ENCODE peak calls at places on chromosomes 3 and 15, in ten cellular contexts. One of them, this sample, is unnamed.

GRCh38 chr15:70023769-70024491 is 73.8 kb downstream of the TLE3 start:
- DNase-seq in OCI-LY7: no peak
- DNase-seq in neuronal stem cell: no peak
- DNase-seq in HAP-1: peak; percentile 38
- DNase-seq in effector memory CD4-positive, alpha-beta T cell: no peak
- DNase-seq in right atrium auricular region: peak; percentile 71
- DNase-seq in left lung: no peak
- DNase-seq in endodermal cell: peak; percentile 33
- DNase-seq in sigmoid colon: peak; percentile 91
- DNase-seq in uterus: peak; percentile 54
- DNase-seq in this sample: no peak

GRCh38 chr3:181009225-181009624 is 19.7 kb upstream of the DNAJC19 start:
- DNase-seq in neuronal stem cell: no peak
- DNase-seq in OCI-LY7: no peak
- DNase-seq in left lung: no peak
- DNase-seq in right atrium auricular region: no peak
- DNase-seq in sigmoid colon: no peak
- DNase-seq in HAP-1: no peak
- DNase-seq in uterus: no peak
- DNase-seq in endodermal cell: no peak
- DNase-seq in effector memory CD4-positive, alpha-beta T cell: no peak
- DNase-seq in this sample: no peak

GRCh38 chr3:170752571-170753155 is 117.3 kb downstream of the RPL22L1 start:
- DNase-seq in HAP-1: no peak
- DNase-seq in uterus: no peak
- DNase-seq in right atrium auricular region: no peak
- DNase-seq in endodermal cell: no peak
- DNase-seq in sigmoid colon: no peak
- DNase-seq in OCI-LY7: no peak
- DNase-seq in left lung: no peak
- DNase-seq in effector memory CD4-positive, alpha-beta T cell: no peak
- DNase-seq in neuronal stem cell: no peak
- DNase-seq in this sample: no peak

GRCh38 chr3:150237490-150237889 is 170.6 kb upstream of the TSC22D2 start:
- DNase-seq in endodermal cell: no peak
- DNase-seq in effector memory CD4-positive, alpha-beta T cell: no peak
- DNase-seq in HAP-1: no peak
- DNase-seq in neuronal stem cell: no peak
- DNase-seq in right atrium auricular region: no peak
- DNase-seq in left lung: no peak
- DNase-seq in uterus: peak; percentile 61
- DNase-seq in OCI-LY7: no peak
- DNase-seq in sigmoid colon: peak; percentile 72
- DNase-seq in this sample: no peak

GRCh38 chr3:94822298-94822697 is 759.4 kb downstream of the NSUN3 start:
- DNase-seq in HAP-1: no peak
- DNase-seq in endodermal cell: no peak
- DNase-seq in uterus: no peak
- DNase-seq in effector memory CD4-positive, alpha-beta T cell: no peak
- DNase-seq in OCI-LY7: no peak
- DNase-seq in left lung: no peak
- DNase-seq in sigmoid colon: no peak
- DNase-seq in neuronal stem cell: no peak
- DNase-seq in right atrium auricular region: no peak
- DNase-seq in this sample: no peak

GRCh38 chr15:29596266-29596665 is 226.0 kb downstream of the TJP1 start:
- DNase-seq in uterus: no peak
- DNase-seq in endodermal cell: no peak
- DNase-seq in sigmoid colon: no peak
- DNase-seq in effector memory CD4-positive, alpha-beta T cell: no peak
- DNase-seq in HAP-1: no peak
- DNase-seq in OCI-LY7: peak; percentile 2
- DNase-seq in left lung: no peak
- DNase-seq in right atrium auricular region: no peak
- DNase-seq in neuronal stem cell: no peak
- DNase-seq in this sample: no peak

GRCh38 chr3:125045965-125046364 is 9.8 kb downstream of the HEG1 start:
- DNase-seq in uterus: no peak
- DNase-seq in sigmoid colon: no peak
- DNase-seq in left lung: no peak
- DNase-seq in right atrium auricular region: no peak
- DNase-seq in endodermal cell: no peak
- DNase-seq in HAP-1: no peak
- DNase-seq in neuronal stem cell: no peak
- DNase-seq in effector memory CD4-positive, alpha-beta T cell: no peak
- DNase-seq in OCI-LY7: no peak
- DNase-seq in this sample: no peak

GRCh38 chr15:78110096-78110495 is 17.7 kb downstream of the SH2D7 start:
- DNase-seq in uterus: no peak
- DNase-seq in endodermal cell: no peak
- DNase-seq in HAP-1: no peak
- DNase-seq in OCI-LY7: no peak
- DNase-seq in effector memory CD4-positive, alpha-beta T cell: no peak
- DNase-seq in right atrium auricular region: no peak
- DNase-seq in neuronal stem cell: no peak
- DNase-seq in sigmoid colon: peak; percentile 52
- DNase-seq in left lung: no peak
- DNase-seq in this sample: no peak

GRCh38 chr3:133804896-133805295 is 719 bp upstream of the SRPRB start:
- DNase-seq in sigmoid colon: no peak
- DNase-seq in OCI-LY7: no peak
- DNase-seq in HAP-1: no peak
- DNase-seq in effector memory CD4-positive, alpha-beta T cell: no peak
- DNase-seq in right atrium auricular region: no peak
- DNase-seq in endodermal cell: no peak
- DNase-seq in uterus: no peak
- DNase-seq in neuronal stem cell: no peak
- DNase-seq in left lung: no peak
- DNase-seq in this sample: no peak

GRCh38 chr3:133797396-133798105 is 8.1 kb upstream of the SRPRB start:
- DNase-seq in neuronal stem cell: no peak
- DNase-seq in uterus: no peak
- DNase-seq in right atrium auricular region: no peak
- DNase-seq in endodermal cell: no peak
- DNase-seq in effector memory CD4-positive, alpha-beta T cell: no peak
- DNase-seq in HAP-1: no peak
- DNase-seq in sigmoid colon: no peak
- DNase-seq in left lung: no peak
- DNase-seq in OCI-LY7: no peak
- DNase-seq in this sample: no peak

GRCh38 chr3:133803474-133803873 is 2.1 kb upstream of the SRPRB start:
- DNase-seq in endodermal cell: no peak
- DNase-seq in left lung: no peak
- DNase-seq in HAP-1: no peak
- DNase-seq in uterus: no peak
- DNase-seq in neuronal stem cell: no peak
- DNase-seq in OCI-LY7: no peak
- DNase-seq in right atrium auricular region: no peak
- DNase-seq in sigmoid colon: no peak
- DNase-seq in effector memory CD4-positive, alpha-beta T cell: no peak
- DNase-seq in this sample: no peak

GRCh38 chr3:133805384-133805701 is 272 bp upstream of the SRPRB start:
- DNase-seq in sigmoid colon: no peak
- DNase-seq in neuronal stem cell: no peak
- DNase-seq in endodermal cell: no peak
- DNase-seq in right atrium auricular region: no peak
- DNase-seq in uterus: no peak
- DNase-seq in left lung: no peak
- DNase-seq in effector memory CD4-positive, alpha-beta T cell: no peak
- DNase-seq in OCI-LY7: no peak
- DNase-seq in HAP-1: no peak
- DNase-seq in this sample: no peak

GRCh38 chr3:133799794-133800585 is 5.6 kb upstream of the SRPRB start:
- DNase-seq in OCI-LY7: peak; percentile 17
- DNase-seq in HAP-1: no peak
- DNase-seq in endodermal cell: no peak
- DNase-seq in effector memory CD4-positive, alpha-beta T cell: no peak
- DNase-seq in right atrium auricular region: no peak
- DNase-seq in sigmoid colon: no peak
- DNase-seq in left lung: no peak
- DNase-seq in uterus: no peak
- DNase-seq in neuronal stem cell: no peak
- DNase-seq in this sample: no peak
- H3K36me3 ChIP-seq in OCI-LY7: no peaks in the 10 kb centered on the region
- H3K36me3 ChIP-seq in HAP-1: no peaks in the 10 kb centered on the region
- H3K36me3 ChIP-seq in endodermal cell: no peaks in the 10 kb centered on the region
- H3K36me3 ChIP-seq in effector memory CD4-positive, alpha-beta T cell: no peaks in the 10 kb centered on the region
- H3K36me3 ChIP-seq in right atrium auricular region: no peaks in the 10 kb centered on the region
- H3K36me3 ChIP-seq in sigmoid colon: no peaks in the 10 kb centered on the region
- H3K36me3 ChIP-seq in left lung: no peaks in the 10 kb centered on the region
- H3K36me3 ChIP-seq in uterus: no peaks in the 10 kb centered on the region
- H3K36me3 ChIP-seq in neuronal stem cell: no peaks in the 10 kb centered on the region
- H3K36me3 ChIP-seq in this sample: no peaks in the 10 kb centered on the region

DNA sequence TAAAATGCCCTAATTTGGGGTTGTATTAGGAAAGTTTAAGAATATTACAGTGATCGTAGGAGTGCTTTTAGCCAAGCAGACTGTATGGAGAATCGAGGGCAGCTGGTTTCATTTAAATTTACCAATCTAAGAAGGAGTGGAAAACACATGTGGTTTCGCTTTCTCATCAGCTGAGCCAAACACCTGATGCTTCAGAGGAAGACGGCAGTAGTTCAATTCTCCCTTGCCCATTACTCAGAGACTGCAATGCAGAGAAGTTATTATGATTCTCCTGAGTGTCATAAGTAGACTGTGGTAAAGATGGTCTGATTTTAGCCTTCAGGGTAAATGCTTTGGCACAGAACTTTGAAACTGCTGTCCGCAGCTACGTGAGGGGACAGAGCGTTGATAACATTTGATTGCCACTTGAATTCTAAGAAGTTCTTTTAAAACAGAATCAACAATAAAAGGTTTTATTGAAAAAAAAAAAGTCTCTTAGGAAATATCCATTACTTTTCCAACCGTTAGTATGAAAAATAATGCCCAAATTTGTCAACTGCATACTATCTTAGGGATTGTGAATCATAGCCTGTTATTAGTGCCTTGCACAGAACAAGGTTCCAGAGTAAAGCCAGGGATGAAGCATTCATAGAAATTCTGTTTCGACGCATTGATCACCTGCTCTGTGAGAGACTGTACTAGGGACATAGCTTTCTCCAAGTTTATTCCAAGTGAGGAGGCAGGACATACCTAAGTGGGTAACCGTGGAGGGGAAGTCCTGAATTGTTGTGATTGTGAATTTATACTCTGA is 25.6 kb downstream of the LYSMD4 start:
- DNase-seq in HAP-1: no peak
- DNase-seq in neuronal stem cell: no peak
- DNase-seq in endodermal cell: no peak
- DNase-seq in uterus: no peak
- DNase-seq in right atrium auricular region: no peak
- DNase-seq in effector memory CD4-positive, alpha-beta T cell: no peak
- DNase-seq in OCI-LY7: no peak
- DNase-seq in sigmoid colon: no peak
- DNase-seq in left lung: no peak
- DNase-seq in this sample: no peak
- H3K4me1 ChIP-seq in HAP-1: peaks cover 16% of the 10 kb centered on the region
- H3K4me1 ChIP-seq in neuronal stem cell: peaks cover 5% of the 10 kb centered on the region
- H3K4me1 ChIP-seq in endodermal cell: no peaks in the 10 kb centered on the region
- H3K4me1 ChIP-seq in uterus: peaks cover 11% of the 10 kb centered on the region
- H3K4me1 ChIP-seq in right atrium auricular region: no peaks in the 10 kb centered on the region
- H3K4me1 ChIP-seq in effector memory CD4-positive, alpha-beta T cell: peaks cover 12% of the 10 kb centered on the region
- H3K4me1 ChIP-seq in OCI-LY7: peaks cover 9% of the 10 kb centered on the region
- H3K4me1 ChIP-seq in sigmoid colon: peaks cover 30% of the 10 kb centered on the region
- H3K4me1 ChIP-seq in left lung: peaks cover 33% of the 10 kb centered on the region
- H3K4me1 ChIP-seq in this sample: no peaks in the 10 kb centered on the region

GRCh38 chr3:11576453-11576852 is 67.3 kb downstream of the VGLL4 start:
- DNase-seq in HAP-1: no peak
- DNase-seq in sigmoid colon: no peak
- DNase-seq in neuronal stem cell: no peak
- DNase-seq in uterus: peak; percentile 16
- DNase-seq in right atrium auricular region: no peak
- DNase-seq in OCI-LY7: peak; percentile 43
- DNase-seq in left lung: no peak
- DNase-seq in effector memory CD4-positive, alpha-beta T cell: no peak
- DNase-seq in endodermal cell: no peak
- DNase-seq in this sample: no peak

GRCh38 chr3:11570789-11571495 is 72.8 kb downstream of the VGLL4 start:
- DNase-seq in right atrium auricular region: no peak
- DNase-seq in HAP-1: no peak
- DNase-seq in uterus: peak; percentile 16
- DNase-seq in neuronal stem cell: no peak
- DNase-seq in left lung: peak; percentile 29
- DNase-seq in endodermal cell: no peak
- DNase-seq in OCI-LY7: no peak
- DNase-seq in effector memory CD4-positive, alpha-beta T cell: no peak
- DNase-seq in sigmoid colon: no peak
- DNase-seq in this sample: no peak

GRCh38 chr3:11575964-11576363 is 67.8 kb downstream of the VGLL4 start:
- DNase-seq in endodermal cell: no peak
- DNase-seq in right atrium auricular region: no peak
- DNase-seq in effector memory CD4-positive, alpha-beta T cell: no peak
- DNase-seq in OCI-LY7: no peak
- DNase-seq in neuronal stem cell: no peak
- DNase-seq in left lung: no peak
- DNase-seq in HAP-1: no peak
- DNase-seq in sigmoid colon: no peak
- DNase-seq in uterus: no peak
- DNase-seq in this sample: no peak

GRCh38 chr3:11578169-11578568 is 65.5 kb downstream of the VGLL4 start:
- DNase-seq in uterus: no peak
- DNase-seq in endodermal cell: no peak
- DNase-seq in right atrium auricular region: no peak
- DNase-seq in sigmoid colon: no peak
- DNase-seq in left lung: no peak
- DNase-seq in OCI-LY7: no peak
- DNase-seq in HAP-1: no peak
- DNase-seq in effector memory CD4-positive, alpha-beta T cell: no peak
- DNase-seq in neuronal stem cell: no peak
- DNase-seq in this sample: no peak

DNA sequence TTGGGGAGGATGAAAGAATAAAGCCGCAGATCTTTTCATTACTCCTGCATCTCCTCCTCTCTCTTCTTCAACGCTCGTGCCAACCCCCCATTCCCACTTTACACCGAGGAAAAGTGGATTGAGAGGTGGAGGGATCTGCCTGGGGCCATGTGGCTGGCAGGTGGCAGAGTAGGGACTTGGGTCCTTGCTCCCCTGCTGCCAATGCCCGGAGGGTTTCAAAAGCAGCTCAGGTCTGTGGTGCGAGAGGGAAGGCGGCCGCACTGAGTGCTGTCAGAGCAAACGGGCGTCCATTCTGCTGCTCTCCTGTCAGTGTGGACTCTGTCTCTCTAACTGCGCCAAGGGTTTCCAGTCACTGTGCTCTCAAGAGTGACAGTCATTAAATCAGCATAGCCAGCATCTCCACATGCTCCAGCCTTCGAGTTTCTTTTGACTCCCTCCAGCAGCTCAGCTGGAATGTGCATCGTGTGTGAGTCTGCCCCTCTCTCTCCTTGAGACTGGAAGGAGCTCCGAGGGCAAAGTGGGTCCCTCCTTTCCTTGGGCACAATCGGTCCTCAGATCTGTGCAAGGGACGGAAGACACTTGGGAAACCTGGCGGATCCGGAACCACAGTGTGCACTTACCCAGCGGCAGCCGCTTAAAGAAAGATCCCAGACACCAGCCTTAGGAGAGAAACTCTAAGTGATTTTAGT is 68.6 kb downstream of the VGLL4 start:
- DNase-seq in OCI-LY7: no peak
- DNase-seq in endodermal cell: no peak
- DNase-seq in effector memory CD4-positive, alpha-beta T cell: no peak
- DNase-seq in neuronal stem cell: no peak
- DNase-seq in right atrium auricular region: no peak
- DNase-seq in HAP-1: no peak
- DNase-seq in sigmoid colon: no peak
- DNase-seq in left lung: no peak
- DNase-seq in uterus: no peak
- DNase-seq in this sample: no peak
- H3K36me3 ChIP-seq in OCI-LY7: peaks cover 13% of the 10 kb centered on the region
- H3K36me3 ChIP-seq in endodermal cell: peaks cover 8% of the 10 kb centered on the region
- H3K36me3 ChIP-seq in effector memory CD4-positive, alpha-beta T cell: peaks cover 10% of the 10 kb centered on the region
- H3K36me3 ChIP-seq in neuronal stem cell: peaks cover 59% of the 10 kb centered on the region
- H3K36me3 ChIP-seq in right atrium auricular region: peaks cover 6% of the 10 kb centered on the region
- H3K36me3 ChIP-seq in HAP-1: no peaks in the 10 kb centered on the region
- H3K36me3 ChIP-seq in sigmoid colon: no peaks in the 10 kb centered on the region
- H3K36me3 ChIP-seq in left lung: no peaks in the 10 kb centered on the region
- H3K36me3 ChIP-seq in uterus: no peaks in the 10 kb centered on the region
- H3K36me3 ChIP-seq in this sample: no peaks in the 10 kb centered on the region

DNA sequence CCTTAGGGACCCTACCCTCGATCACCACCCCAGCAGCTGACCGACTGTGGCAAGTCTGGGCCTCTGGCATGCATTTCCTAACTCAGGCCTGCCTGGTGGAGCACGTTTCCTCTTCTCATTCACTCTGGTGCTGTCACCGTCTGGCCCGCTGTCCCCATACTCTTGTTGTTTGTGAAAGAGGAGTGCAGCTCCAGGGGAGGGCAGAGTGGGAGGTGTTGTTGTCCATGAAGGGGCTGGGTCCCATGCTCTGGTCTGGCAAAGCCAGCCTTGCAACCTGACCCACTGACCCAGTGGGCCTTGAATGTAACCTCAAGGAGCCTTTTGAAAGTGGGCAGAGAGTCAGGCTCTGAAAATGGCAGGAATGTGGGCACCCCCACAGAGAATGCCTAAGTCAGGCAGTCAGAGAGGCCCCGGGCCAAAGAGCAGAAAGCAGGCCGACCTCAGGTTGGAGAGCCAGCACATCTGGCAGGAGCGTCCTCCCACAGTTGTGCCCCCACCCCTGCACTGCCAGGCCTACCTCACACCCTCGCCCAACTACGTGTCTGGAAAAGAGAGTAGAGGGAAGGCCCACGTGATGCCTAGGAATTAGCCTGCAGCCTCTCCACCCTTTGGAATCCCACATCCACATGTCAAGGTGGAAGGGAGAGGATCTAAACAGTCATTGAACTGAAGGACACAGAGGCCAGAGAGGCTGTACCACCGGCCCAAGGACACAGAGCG is 10.9 kb downstream of the SEMA7A start:
- DNase-seq in neuronal stem cell: no peak
- DNase-seq in effector memory CD4-positive, alpha-beta T cell: no peak
- DNase-seq in right atrium auricular region: no peak
- DNase-seq in uterus: no peak
- DNase-seq in endodermal cell: peak; percentile 86
- DNase-seq in OCI-LY7: no peak
- DNase-seq in left lung: peak; percentile 37
- DNase-seq in HAP-1: no peak
- DNase-seq in sigmoid colon: no peak
- DNase-seq in this sample: peak; percentile 55
- H3K4me1 ChIP-seq in neuronal stem cell: peaks cover 28% of the 10 kb centered on the region
- H3K4me1 ChIP-seq in effector memory CD4-positive, alpha-beta T cell: no peaks in the 10 kb centered on the region
- H3K4me1 ChIP-seq in right atrium auricular region: no peaks in the 10 kb centered on the region
- H3K4me1 ChIP-seq in uterus: peaks cover 10% of the 10 kb centered on the region
- H3K4me1 ChIP-seq in endodermal cell: peaks cover 19% of the 10 kb centered on the region
- H3K4me1 ChIP-seq in OCI-LY7: peaks cover 16% of the 10 kb centered on the region
- H3K4me1 ChIP-seq in left lung: no peaks in the 10 kb centered on the region
- H3K4me1 ChIP-seq in HAP-1: no peaks in the 10 kb centered on the region
- H3K4me1 ChIP-seq in sigmoid colon: no peaks in the 10 kb centered on the region
- H3K4me1 ChIP-seq in this sample: peaks cover 27% of the 10 kb centered on the region

This sample was measured in neural progenitor cell.